ENCODE peak calls at places on chromosomes 3 and 15, in nine cellular contexts. M is NCI-H1092; R is fibroblast of lung; B is NCI-H1417 treated with DMSO at 0.1 percent for 48 hours; F is C1 segment of cervical spinal cord; Z is NCI-H446 treated with DMSO at 0.1 percent for 48 hours; X is IMR-90; H is NCI-H1105; P is stimulated activated CD4-positive, alpha-beta T cell treated with anti-CD3 and anti-CD28 coated beads, Interleukin-2, amount 100 ng/mL, for 48 hours. G is an unnamed sample.

GRCh38 chr3:143266512-143266911 is 146.9 kb downstream of the CHST2 start:
- DNase-seq in P (no peak), M (no peak), F (no peak), H (no peak), Z (no peak), X (no peak), B (no peak), R (peak), G (no peak)

GRCh38 chr3:47792699-47793098 is 10.2 kb upstream of the DHX30 start:
- DNase-seq in Z (no peak), B (no peak), H (no peak), R (no peak), P (no peak), F (no peak), M (no peak), X (no peak), G (no peak)

GRCh38 chr3:190122198-190122771 is 1.6 kb upstream of the P3H2 start:
- DNase-seq in B (no peak), X (peak), P (no peak), Z (no peak), F (no peak), H (no peak), R (no peak), M (no peak), G (no peak)

GRCh38 chr3:34183581-34184313 is 385.3 kb downstream of the PDCD6IP start:
- DNase-seq in M (peak), F (no peak), Z (no peak), X (no peak), H (peak), R (no peak), B (peak), P (no peak), G (no peak)

GRCh38 chr15:70806992-70807712 is 43.8 kb upstream of the UACA start:
- DNase-seq in F (no peak), X (peak), B (no peak), M (no peak), P (no peak), Z (no peak), H (no peak), R (peak), G (no peak)

GRCh38 chr3:190238871-190239270 is 83.4 kb downstream of the CLDN1 start:
- DNase-seq in Z (no peak), H (no peak), F (no peak), B (no peak), X (no peak), P (no peak), R (no peak), M (no peak), G (no peak)

GRCh38 chr3:167084566-167084965 is 295.5 kb downstream of the ZBBX start:
- DNase-seq in M (no peak), B (no peak), H (no peak), F (no peak), Z (no peak), P (no peak), R (no peak), X (no peak), G (no peak)

GRCh38 chr3:32500880-32501784 is 1.5 kb downstream of the CMTM6 start:
- DNase-seq in P (no peak), Z (no peak), R (no peak), B (no peak), F (no peak), X (no peak), H (no peak), M (no peak), G (no peak)

GRCh38 chr15:39581501-39582285 is 814 bp downstream of the THBS1 start:
- DNase-seq in Z (no peak), R (peak), X (peak), M (no peak), P (no peak), B (no peak), F (no peak), H (no peak), G (no peak)

GRCh38 chr3:104556372-104557078 is 810.2 kb upstream of the ALCAM start:
- DNase-seq in P (no peak), X (no peak), H (no peak), F (no peak), M (no peak), B (no peak), R (peak), Z (no peak), G (no peak)

GRCh38 chr3:116896116-116896515 is 186.5 kb downstream of the TUSC7 start:
- DNase-seq in Z (no peak), M (no peak), P (no peak), H (no peak), X (no peak), F (no peak), R (no peak), B (no peak), G (no peak)

GRCh38 chr3:29515451-29515850 is 234.6 kb downstream of the RBMS3 start:
- DNase-seq in F (no peak), H (no peak), Z (no peak), P (no peak), B (no peak), M (no peak), X (peak), R (no peak), G (no peak)

GRCh38 chr3:191065183-191065805 is 133.7 kb upstream of the OSTN start:
- DNase-seq in Z (no peak), P (no peak), X (peak), B (no peak), H (no peak), F (no peak), R (peak), M (no peak), G (no peak)

GRCh38 chr3:62682826-62683225 is 192.4 kb downstream of the CADPS start:
- DNase-seq in F (no peak), R (no peak), Z (no peak), P (no peak), H (no peak), X (no peak), B (no peak), M (no peak), G (no peak)

GRCh38 chr15:91849749-91850161 is 3.8 kb upstream of the SLCO3A1 start:
- DNase-seq in P (no peak), X (peak), F (no peak), R (peak), H (no peak), B (no peak), M (no peak), Z (no peak), G (no peak)

GRCh38 chr3:190996376-190996775 is 133.9 kb upstream of the GMNC start:
- DNase-seq in X (peak), H (no peak), P (no peak), M (no peak), B (no peak), F (no peak), Z (no peak), R (no peak), G (no peak)

GRCh38 chr3:180402463-180403073 is 199.4 kb upstream of the TTC14 start:
- DNase-seq in R (no peak), F (no peak), H (no peak), X (no peak), Z (no peak), B (no peak), P (no peak), M (no peak), G (no peak)

GRCh38 chr15:31102049-31102321 is 460 bp upstream of the TRPM1 start:
- DNase-seq in F (peak), B (no peak), H (no peak), M (no peak), P (no peak), Z (no peak), R (no peak), X (no peak), G (no peak)

GRCh38 chr15:26358708-26359107 is 414.2 kb downstream of the GABRB3 start:
- DNase-seq in F (no peak), X (no peak), P (no peak), M (no peak), R (no peak), Z (no peak), B (no peak), H (no peak), G (no peak)

GRCh38 chr3:134357261-134357913 is 16.9 kb downstream of the AMOTL2 start:
- DNase-seq in X (no peak), M (no peak), B (no peak), F (no peak), Z (no peak), H (no peak), P (no peak), R (no peak), G (no peak)

GRCh38 chr3:139074565-139075115 is 29.9 kb upstream of the PRR23C start:
- DNase-seq in F (no peak), H (no peak), B (no peak), P (no peak), X (no peak), Z (no peak), M (no peak), R (no peak), G (no peak)

GRCh38 chr3:159882367-159882766 is 106.3 kb upstream of the IL12A start:
- DNase-seq in H (no peak), B (no peak), F (peak), P (no peak), X (no peak), R (no peak), Z (no peak), M (no peak), G (peak)

GRCh38 chr3:13824521-13825316 is 55.2 kb downstream of the WNT7A start:
- DNase-seq in F (no peak), M (no peak), P (no peak), R (no peak), X (no peak), Z (no peak), B (no peak), H (no peak), G (no peak)

GRCh38 chr15:69659454-69660050 is 206.9 kb downstream of the RPLP1 start:
- DNase-seq in B (no peak), R (no peak), H (no peak), X (no peak), M (no peak), F (no peak), P (no peak), Z (no peak), G (no peak)

GRCh38 chr15:73485372-73485771 is 42.4 kb downstream of the REC114 start:
- DNase-seq in M (no peak), Z (no peak), R (no peak), X (no peak), F (no peak), P (no peak), H (no peak), B (no peak), G (no peak)

GRCh38 chr3:12954891-12955650 is 113.7 kb upstream of the RPL32 start:
- DNase-seq in X (no peak), H (peak), M (peak), Z (peak), P (peak), F (peak), B (no peak), R (peak), G (peak)

GRCh38 chr3:162122405-162122804 is 625.8 kb downstream of the OTOL1 start:
- DNase-seq in P (no peak), M (no peak), F (no peak), B (no peak), R (peak), Z (no peak), H (no peak), X (peak), G (no peak)

G was measured in frontal cortex.